ENCODE peak calls at places on chromosomes 4 and X, in six cellular contexts. U is NB4, I is fibroblast of pulmonary artery, J is astrocyte of the spinal cord, H is neuronal stem cell, F is mesendoderm. O is an unnamed sample.

GRCh38 chr4:173752610-173753009 is 222.6 kb upstream of the HAND2 start:
- DNase-seq in U (peak), I (peak), J (no peak), H (peak), F (peak), O (peak)

GRCh38 chr4:10015140-10015753 is 6.0 kb downstream of the SLC2A9 start:
- DNase-seq in U (peak), I (peak), J (peak), H (peak), F (peak), O (peak)

GRCh38 chr4:26420903-26421302 is 69.4 kb downstream of the CCKAR start:
- DNase-seq in U (no peak), I (no peak), J (peak), H (no peak), F (no peak), O (peak)

GRCh38 chr4:85565761-85566480 is 91.0 kb downstream of the ARHGAP24 start:
- DNase-seq in U (no peak), I (peak), J (peak), H (no peak), F (no peak), O (peak)

GRCh38 chrX:30262763-30263162 is 15.8 kb downstream of the MAGEB1 start:
- DNase-seq in U (no peak), I (no peak), J (no peak), H (no peak), F (no peak), O (no peak)

GRCh38 chrX:19064175-19064574 is 58.1 kb downstream of the ADGRG2 start:
- DNase-seq in U (peak), I (peak), J (peak), H (no peak), F (peak), O (peak)

GRCh38 chrX:13235930-13236329 is 83.9 kb downstream of the ATXN3L start:
- DNase-seq in U (no peak), I (no peak), J (no peak), H (no peak), F (no peak), O (no peak)

GRCh38 chr4:26094911-26095310 is 180.9 kb downstream of the SMIM20 start:
- DNase-seq in U (no peak), I (peak), J (no peak), H (no peak), F (no peak), O (peak)

GRCh38 chr4:40525811-40526598 is 103.7 kb downstream of the RBM47 start:
- DNase-seq in U (no peak), I (peak), J (peak), H (no peak), F (peak), O (peak)

GRCh38 chr4:137212601-137213000 is 319.7 kb downstream of the PCDH18 start:
- DNase-seq in U (no peak), I (no peak), J (no peak), H (peak), F (no peak), O (no peak)

GRCh38 chr4:80335554-80336358 is at the start of gene CFAP299:
- DNase-seq in U (peak), I (peak), J (peak), H (peak), F (peak), O (peak)

GRCh38 chrX:54419559-54420302 is 20.5 kb upstream of the TSR2 start:
- DNase-seq in U (no peak), I (no peak), J (no peak), H (no peak), F (no peak), O (no peak)

GRCh38 chrX:24696241-24696640 is 2.5 kb downstream of the POLA1 start:
- DNase-seq in U (no peak), I (no peak), J (no peak), H (no peak), F (no peak), O (no peak)

GRCh38 chr4:13523591-13524503 is 20.5 kb downstream of the NKX3-2 start:
- DNase-seq in U (no peak), I (no peak), J (no peak), H (no peak), F (peak), O (no peak)

GRCh38 chr4:32562010-32562409 is 1841.8 kb downstream of the PCDH7 start:
- DNase-seq in U (no peak), I (no peak), J (no peak), H (no peak), F (peak), O (no peak)

GRCh38 chrX:43349363-43349762 is 306.7 kb upstream of the MAOA start:
- DNase-seq in U (peak), I (peak), J (peak), H (peak), F (peak), O (peak)

GRCh38 chrX:6460893-6461490 is 73.9 kb downstream of the VCX3A start:
- DNase-seq in U (no peak), I (no peak), J (peak), H (no peak), F (peak), O (no peak)

GRCh38 chrX:11787564-11787963 is 29.5 kb downstream of the MSL3 start:
- DNase-seq in U (peak), I (peak), J (peak), H (peak), F (peak), O (peak)

GRCh38 chrX:95629737-95630136 is 1054.9 kb upstream of the DIAPH2 start:
- DNase-seq in U (peak), I (no peak), J (peak), H (peak), F (peak), O (no peak)

GRCh38 chr4:180057891-180058643 is 2185.1 kb upstream of the TENM3 start:
- DNase-seq in U (peak), I (peak), J (peak), H (peak), F (peak), O (no peak)

GRCh38 chr4:86818211-86818610 is 31.0 kb downstream of the SLC10A6 start:
- DNase-seq in U (no peak), I (peak), J (peak), H (no peak), F (no peak), O (peak)

GRCh38 chr4:56296449-56296990 is 90.8 kb downstream of the AASDH start:
- DNase-seq in U (peak), I (peak), J (no peak), H (no peak), F (no peak), O (no peak)

GRCh38 chr4:1575418-1576199 is 108.5 kb downstream of the FAM53A start:
- DNase-seq in U (no peak), I (no peak), J (no peak), H (no peak), F (no peak), O (no peak)

GRCh38 chr4:185833055-185833598 is 21.1 kb upstream of the SORBS2 start:
- DNase-seq in U (no peak), I (peak), J (peak), H (no peak), F (peak), O (peak)

GRCh38 chrX:41333994-41334865 is at the start of gene DDX3X:
- DNase-seq in U (peak), I (peak), J (peak), H (peak), F (peak), O (peak)

GRCh38 chr4:52376107-52376704 is 282.9 kb downstream of the USP46 start:
- DNase-seq in U (peak), I (peak), J (peak), H (peak), F (peak), O (peak)

GRCh38 chr4:17347445-17347844 is 164.4 kb downstream of the QDPR start:
- DNase-seq in U (peak), I (peak), J (peak), H (no peak), F (peak), O (peak)

GRCh38 chrX:79065696-79066095 is 78.8 kb upstream of the GPR174 start:
- DNase-seq in U (peak), I (no peak), J (no peak), H (no peak), F (no peak), O (no peak)

GRCh38 chrX:71637253-71637618 is 18.9 kb upstream of the CXCR3 start:
- DNase-seq in U (no peak), I (no peak), J (no peak), H (no peak), F (no peak), O (peak)

GRCh38 chr4:37299468-37299867 is 54.9 kb downstream of the NWD2 start:
- DNase-seq in U (no peak), I (no peak), J (no peak), H (no peak), F (no peak), O (no peak)

GRCh38 chr4:115360441-115360840 is 247.0 kb upstream of the NDST4 start:
- DNase-seq in U (no peak), I (no peak), J (peak), H (no peak), F (no peak), O (no peak)
- H3K4me3 ChIP-seq in U (no peak), I (no peak), J (no peak), H (no peak), F (no peak), O (no peak)

GRCh38 chr4:116726523-116726922 is 358.9 kb downstream of the TRAM1L1 start:
- DNase-seq in U (no peak), I (no peak), J (no peak), H (no peak), F (no peak), O (no peak)
- H3K4me3 ChIP-seq in U (no peak), I (no peak), J (no peak), H (no peak), F (no peak), O (no peak)

DNA sequence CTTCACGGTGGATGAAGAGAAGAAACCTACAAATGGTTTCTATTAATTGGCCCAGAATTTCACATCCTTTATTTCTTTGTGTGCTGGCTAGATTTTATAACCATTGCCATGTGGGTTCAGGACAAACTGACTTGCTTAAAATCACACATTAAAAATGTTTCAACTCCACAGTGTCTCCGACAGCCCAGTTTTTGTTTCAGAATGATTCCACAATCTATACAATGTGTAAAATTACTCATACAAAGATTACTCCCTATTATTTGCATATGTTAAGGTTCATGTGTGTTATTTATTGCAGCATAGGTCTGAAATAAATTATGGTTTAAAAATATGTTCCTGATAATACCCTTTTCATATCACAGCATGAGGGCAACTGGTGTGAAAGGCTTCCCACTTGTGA is 20.6 kb downstream of the DCHS2 start:
- DNase-seq in U (no peak), I (no peak), J (no peak), H (no peak), F (no peak), O (no peak)
- H3K4me3 ChIP-seq in U (no peak), I (no peak), J (no peak), H (no peak), F (no peak), O (no peak)

GRCh38 chrX:66728818-66729271 is 90.0 kb upstream of the EDA2R start:
- DNase-seq in U (peak), I (peak), J (peak), H (peak), F (peak), O (peak)
- H3K4me3 ChIP-seq in U (peak), I (peak), J (peak), H (peak), F (peak), O (peak)